ENCODE peak calls at places on chromosomes 12 and 14, in nine cellular contexts. B is psoas muscle, E is thoracic aorta, I is adipocyte, W is PC-3, J is gastrocnemius medialis, D is HAP-1, T is HepG2, K is adrenal gland. S is an unnamed sample.

GRCh38 chr12:73158341-73158740 is 886.2 kb downstream of the TRHDE start:
- DNase-seq in B (no peak), E (no peak), I (no peak), W (no peak), J (no peak), D (no peak), T (no peak), K (no peak), S (no peak)

GRCh38 chr14:73125169-73125588 is 11.1 kb upstream of the PSEN1 start:
- DNase-seq in B (no peak), E (no peak), I (no peak), W (no peak), J (no peak), D (no peak), T (no peak), K (no peak), S (no peak)

GRCh38 chr12:130225347-130225746 is 63.1 kb downstream of the FZD10 start:
- DNase-seq in B (no peak), E (no peak), I (no peak), W (no peak), J (no peak), D (no peak), T (no peak), K (no peak), S (no peak)

GRCh38 chr14:104321151-104322130 is 183.1 kb downstream of the KIF26A start:
- DNase-seq in B (no peak), E (no peak), I (no peak), W (no peak), J (no peak), D (no peak), T (no peak), K (peak; percentile 14), S (no peak)

GRCh38 chr14:31097081-31097480 is 70.9 kb upstream of the STRN3 start:
- DNase-seq in B (no peak), E (no peak), I (no peak), W (no peak), J (no peak), D (no peak), T (no peak), K (no peak), S (no peak)

GRCh38 chr14:21964180-21964579 is 290.6 kb upstream of the OR4E1 start:
- DNase-seq in B (no peak), E (no peak), I (no peak), W (no peak), J (no peak), D (no peak), T (no peak), K (no peak), S (no peak)

GRCh38 chr14:102117852-102118251 is 21.8 kb upstream of the WDR20 start:
- DNase-seq in B (no peak), E (no peak), I (no peak), W (no peak), J (no peak), D (no peak), T (no peak), K (no peak), S (no peak)

GRCh38 chr12:52759695-52760094 is 17.4 kb downstream of the KRT76 start:
- DNase-seq in B (no peak), E (no peak), I (no peak), W (no peak), J (no peak), D (no peak), T (no peak), K (no peak), S (no peak)

GRCh38 chr12:1532367-1532752 is 62.0 kb downstream of the FBXL14 start:
- DNase-seq in B (no peak), E (no peak), I (peak; percentile 23), W (no peak), J (no peak), D (peak; percentile 17), T (no peak), K (no peak), S (no peak)

GRCh38 chr12:70393787-70394519 is 27.9 kb downstream of the KCNMB4 start:
- DNase-seq in B (no peak), E (no peak), I (peak; percentile 53), W (peak; percentile 74), J (no peak), D (no peak), T (no peak), K (no peak), S (no peak)

GRCh38 chr14:88030079-88030478 is 25.1 kb downstream of the GPR65 start:
- DNase-seq in B (no peak), E (no peak), I (no peak), W (no peak), J (no peak), D (no peak), T (no peak), K (no peak), S (no peak)

GRCh38 chr14:61107896-61108295 is 126.9 kb downstream of the SLC38A6 start:
- DNase-seq in B (no peak), E (no peak), I (no peak), W (no peak), J (no peak), D (no peak), T (no peak), K (no peak), S (no peak)

DNA sequence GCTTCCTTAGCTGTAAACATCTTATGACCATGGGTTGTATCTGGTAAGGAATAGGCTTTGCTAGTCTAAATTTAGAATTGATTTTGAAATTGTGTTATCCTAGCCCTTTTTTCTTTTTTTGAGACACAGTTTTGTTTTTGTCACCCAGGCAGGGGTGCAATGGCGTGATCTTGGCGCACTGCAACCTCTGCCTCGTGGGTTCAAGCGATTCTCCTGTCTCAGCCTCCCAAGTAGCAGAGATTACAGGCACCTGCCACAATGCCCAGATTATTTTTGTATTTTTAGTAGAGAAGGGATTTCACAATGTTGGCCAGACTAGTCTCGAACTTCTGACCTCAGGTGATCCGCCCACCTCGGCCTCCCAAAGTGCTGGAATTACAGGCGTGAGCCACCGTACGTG is 2.4 kb upstream of the TUBA1B start:
- DNase-seq in B (no peak), E (no peak), I (no peak), W (no peak), J (no peak), D (no peak), T (no peak), K (no peak), S (no peak)
- H3K36me3 ChIP-seq in B (peaks cover 13% of the 10 kb centered on the region), E (peaks cover 11% of the 10 kb centered on the region), I (peaks cover 14% of the 10 kb centered on the region), W (peaks cover 21% of the 10 kb centered on the region), J (peaks cover 13% of the 10 kb centered on the region), D (peaks cover 26% of the 10 kb centered on the region), T (peaks cover 14% of the 10 kb centered on the region), K (peaks cover 14% of the 10 kb centered on the region), S (peaks cover 14% of the 10 kb centered on the region)

DNA sequence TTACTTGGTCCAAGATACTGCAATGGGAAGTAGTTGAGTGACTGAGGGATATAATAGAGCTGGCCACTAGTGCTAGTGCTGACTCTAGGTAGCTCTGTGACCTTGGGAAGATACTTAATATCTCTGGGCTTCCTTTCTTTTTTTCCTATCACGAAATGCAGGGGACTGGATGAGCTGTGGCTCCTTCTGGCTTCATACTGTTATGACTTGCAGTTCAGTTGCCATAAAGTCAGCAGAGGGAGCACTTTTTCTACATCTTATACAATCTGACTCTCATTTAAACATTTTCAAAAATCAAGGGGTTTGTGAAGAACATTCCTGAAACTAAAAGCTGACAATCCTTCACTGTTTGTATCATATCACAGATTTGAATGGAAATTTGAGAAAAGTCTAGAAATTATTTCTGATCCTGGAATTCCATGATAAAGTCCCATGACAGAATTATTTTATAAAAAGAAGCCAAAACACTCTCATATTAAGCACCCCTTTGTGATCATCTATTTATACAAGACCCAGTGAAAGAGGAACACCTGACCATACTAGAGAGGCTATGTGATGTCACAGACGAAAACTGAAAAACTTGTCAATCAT is 5.4 kb downstream of the BHLHE41 start:
- DNase-seq in B (no peak), E (no peak), I (peak; percentile 88), W (peak; percentile 88), J (peak; percentile 44), D (peak; percentile 52), T (peak; percentile 24), K (no peak), S (no peak)
- H3K4me1 ChIP-seq in B (peaks cover 57% of the 10 kb centered on the region), E (peaks cover 47% of the 10 kb centered on the region), I (peaks cover 42% of the 10 kb centered on the region), W (peaks cover 54% of the 10 kb centered on the region), J (peaks cover 69% of the 10 kb centered on the region), D (peaks cover 16% of the 10 kb centered on the region), T (peaks cover 15% of the 10 kb centered on the region), K (peaks cover 22% of the 10 kb centered on the region), S (peaks cover 40% of the 10 kb centered on the region)

DNA sequence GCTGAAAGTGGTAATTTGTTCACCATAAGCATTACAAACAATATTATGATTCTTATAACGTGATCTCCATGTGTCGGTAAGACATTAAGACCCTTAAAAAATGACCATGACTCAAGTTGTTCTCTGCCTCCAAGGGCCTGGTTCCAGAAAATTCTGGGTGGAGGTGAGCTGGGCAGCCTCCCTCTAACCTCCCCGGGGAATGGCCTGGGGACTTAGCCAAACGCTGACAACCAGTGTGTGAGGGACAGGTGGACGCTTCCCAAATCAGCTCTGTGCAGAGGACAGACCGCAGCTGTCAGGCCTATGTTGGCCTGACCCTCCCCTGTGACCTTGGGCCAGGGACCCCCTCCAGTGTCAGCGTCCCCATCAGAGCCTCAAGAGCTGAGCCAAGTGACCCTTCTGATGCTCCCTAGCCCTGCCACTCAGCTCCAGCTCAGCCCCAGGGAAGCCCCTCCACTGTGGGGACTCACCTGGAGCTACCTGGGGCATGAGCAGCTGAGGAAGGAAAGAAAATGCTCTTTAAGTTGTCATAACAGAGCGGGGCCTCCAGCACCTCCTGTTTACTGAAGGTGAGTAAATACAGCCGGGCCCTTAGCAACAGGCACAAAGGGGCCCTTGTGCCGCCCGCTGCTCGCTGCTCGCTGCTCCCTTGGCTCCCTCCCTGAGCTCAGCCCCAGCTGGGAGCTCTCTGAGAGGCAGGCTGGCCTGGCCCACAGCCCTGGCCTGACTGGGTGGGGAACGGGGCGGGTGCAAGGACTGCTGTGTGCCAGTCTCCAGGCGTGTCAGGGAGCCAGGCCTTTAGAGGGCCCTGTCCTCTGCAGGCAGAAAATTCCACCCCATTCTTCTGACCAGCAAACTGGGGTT is 116.6 kb downstream of the CALM1 start:
- DNase-seq in B (no peak), E (no peak), I (no peak), W (peak; percentile 90), J (peak; percentile 36), D (no peak), T (peak; percentile 93), K (no peak), S (peak; percentile 71)
- H3K4me3 ChIP-seq in B (no peak overlapping the region), E (no peak overlapping the region), I (no peak overlapping the region), W (peak overlapping the region; percentile 13), J (no peak overlapping the region), D (no peak overlapping the region), T (peak overlapping the region; percentile 14), K (no peak overlapping the region), S (no peak overlapping the region)

GRCh38 chr12:79778802-79779201 is 88.0 kb upstream of the PAWR start:
- DNase-seq in B (no peak), E (no peak), I (peak; percentile 62), W (no peak), J (no peak), D (no peak), T (no peak), K (no peak), S (no peak)

DNA sequence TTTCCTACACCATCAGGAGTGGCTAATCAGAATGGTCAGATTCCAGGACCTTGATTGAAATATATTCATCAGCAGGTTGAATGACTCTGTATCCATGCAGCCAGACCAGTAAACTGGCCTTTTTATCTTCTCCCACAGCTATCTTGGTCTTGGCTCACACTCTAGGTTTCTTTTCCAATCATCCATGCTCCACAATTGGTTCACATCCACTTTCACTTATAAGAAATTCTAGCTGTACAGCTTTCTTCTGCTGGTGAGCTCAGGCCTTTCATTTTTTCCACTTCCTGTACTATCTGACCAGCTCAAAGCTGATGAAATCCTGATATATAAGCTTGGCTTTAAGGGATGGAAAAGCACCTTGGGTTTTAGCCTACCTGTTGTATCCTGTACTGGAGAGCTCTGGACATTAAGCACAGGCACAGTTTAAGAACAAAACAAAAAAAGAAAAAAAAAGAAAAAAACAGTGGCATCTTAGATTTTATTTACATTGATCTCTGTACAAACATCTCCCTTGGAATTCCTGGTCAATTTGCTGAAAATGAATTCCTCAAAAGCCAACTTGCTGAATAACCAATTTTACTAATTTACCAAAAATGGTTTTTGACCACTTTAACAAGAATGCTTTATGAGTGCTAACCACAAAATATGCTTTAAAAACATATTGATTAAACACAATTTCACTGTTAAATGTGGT is 91.6 kb upstream of the PAWR start:
- DNase-seq in B (no peak), E (no peak), I (peak; percentile 76), W (no peak), J (no peak), D (no peak), T (no peak), K (no peak), S (no peak)
- H3K36me3 ChIP-seq in B (peaks cover 93% of the 10 kb centered on the region), E (peaks cover 6% of the 10 kb centered on the region), I (peaks cover 92% of the 10 kb centered on the region), W (peaks cover 12% of the 10 kb centered on the region), J (peaks cover 44% of the 10 kb centered on the region), D (peaks cover 4% of the 10 kb centered on the region), T (peaks cover 30% of the 10 kb centered on the region), K (peaks cover 26% of the 10 kb centered on the region), S (peaks cover 21% of the 10 kb centered on the region)